ENCODE peak calls at places on chromosomes 1 and 21, in five cellular contexts. One of them, this sample, is unnamed.

GRCh38 chr1:234743866-234744581 is 134.0 kb upstream of the IRF2BP2 start:
- DNase-seq in ovary: peak; percentile 58
- DNase-seq in A549: no peak
- DNase-seq in H1: no peak
- DNase-seq in suprapubic skin: no peak
- DNase-seq in this sample: no peak

GRCh38 chr1:220692436-220693228 is 2.5 kb downstream of the C1orf115 start:
- DNase-seq in H1: no peak
- DNase-seq in A549: no peak
- DNase-seq in ovary: no peak
- DNase-seq in suprapubic skin: no peak
- DNase-seq in this sample: no peak

GRCh38 chr1:1624443-1625403 is 7.2 kb upstream of the MMP23B start:
- DNase-seq in suprapubic skin: peak; percentile 67
- DNase-seq in H1: peak; percentile 49
- DNase-seq in A549: no peak
- DNase-seq in ovary: peak; percentile 52
- DNase-seq in this sample: no peak

GRCh38 chr1:86523670-86524354 is 23.1 kb upstream of the CLCA4 start:
- DNase-seq in ovary: no peak
- DNase-seq in suprapubic skin: no peak
- DNase-seq in H1: no peak
- DNase-seq in A549: no peak
- DNase-seq in this sample: no peak

GRCh38 chr1:72845342-72845741 is 563.0 kb upstream of the NEGR1 start:
- DNase-seq in H1: no peak
- DNase-seq in suprapubic skin: no peak
- DNase-seq in ovary: no peak
- DNase-seq in A549: peak; percentile 0
- DNase-seq in this sample: no peak

GRCh38 chr1:6152882-6153281 is 27.2 kb downstream of the CHD5 start:
- DNase-seq in suprapubic skin: no peak
- DNase-seq in ovary: no peak
- DNase-seq in A549: no peak
- DNase-seq in H1: no peak
- DNase-seq in this sample: no peak

GRCh38 chr1:91895832-91896556 is 10.0 kb upstream of the TGFBR3 start:
- DNase-seq in A549: no peak
- DNase-seq in ovary: no peak
- DNase-seq in H1: no peak
- DNase-seq in suprapubic skin: no peak
- DNase-seq in this sample: no peak

GRCh38 chr1:84700065-84700464 is 9.8 kb upstream of the SSX2IP start:
- DNase-seq in ovary: no peak
- DNase-seq in A549: no peak
- DNase-seq in H1: no peak
- DNase-seq in suprapubic skin: no peak
- DNase-seq in this sample: no peak

GRCh38 chr1:228079013-228079412 is 3.5 kb upstream of the ARF1 start:
- DNase-seq in suprapubic skin: peak; percentile 63
- DNase-seq in H1: no peak
- DNase-seq in A549: no peak
- DNase-seq in ovary: no peak
- DNase-seq in this sample: peak; percentile 3

GRCh38 chr1:118322369-118322768 is 137.3 kb upstream of the SPAG17 start:
- DNase-seq in suprapubic skin: no peak
- DNase-seq in A549: no peak
- DNase-seq in H1: no peak
- DNase-seq in ovary: no peak
- DNase-seq in this sample: no peak

GRCh38 chr1:23556661-23557470 is 2.4 kb downstream of the ID3 start:
- DNase-seq in A549: peak; percentile 82
- DNase-seq in ovary: no peak
- DNase-seq in H1: no peak
- DNase-seq in suprapubic skin: no peak
- DNase-seq in this sample: peak; percentile 64

GRCh38 chr1:92961131-92961895 is at the start of gene DIPK1A:
- DNase-seq in A549: peak; percentile 72
- DNase-seq in H1: peak; percentile 83
- DNase-seq in ovary: peak; percentile 85
- DNase-seq in suprapubic skin: peak; percentile 83
- DNase-seq in this sample: peak; percentile 82

GRCh38 chr1:201708085-201708512 is 120.9 kb upstream of the IPO9 start:
- DNase-seq in ovary: no peak
- DNase-seq in suprapubic skin: no peak
- DNase-seq in H1: no peak
- DNase-seq in A549: peak; percentile 32
- DNase-seq in this sample: no peak

GRCh38 chr21:45305831-45306230 is 18.1 kb upstream of the POFUT2 start:
- DNase-seq in suprapubic skin: peak; percentile 38
- DNase-seq in ovary: peak; percentile 31
- DNase-seq in A549: no peak
- DNase-seq in H1: no peak
- DNase-seq in this sample: no peak

GRCh38 chr1:24859063-24860010 is 70.7 kb downstream of the RUNX3 start:
- DNase-seq in H1: no peak
- DNase-seq in suprapubic skin: no peak
- DNase-seq in A549: no peak
- DNase-seq in ovary: no peak
- DNase-seq in this sample: no peak

GRCh38 chr1:183588827-183589226 is 1.4 kb downstream of the NCF2 start:
- DNase-seq in A549: no peak
- DNase-seq in suprapubic skin: no peak
- DNase-seq in ovary: no peak
- DNase-seq in H1: no peak
- DNase-seq in this sample: peak; percentile 39

GRCh38 chr1:30764396-30764795 is 6.8 kb upstream of the LAPTM5 start:
- DNase-seq in ovary: no peak
- DNase-seq in H1: no peak
- DNase-seq in suprapubic skin: no peak
- DNase-seq in A549: no peak
- DNase-seq in this sample: no peak

GRCh38 chr1:12434174-12434573 is 183.8 kb downstream of the DHRS3 start:
- DNase-seq in A549: peak; percentile 44
- DNase-seq in suprapubic skin: no peak
- DNase-seq in H1: no peak
- DNase-seq in ovary: no peak
- DNase-seq in this sample: peak; percentile 25

GRCh38 chr21:44930543-44930981 is 9.3 kb upstream of the SLX9 start:
- DNase-seq in suprapubic skin: no peak
- DNase-seq in H1: no peak
- DNase-seq in ovary: peak; percentile 15
- DNase-seq in A549: no peak
- DNase-seq in this sample: peak; percentile 39

GRCh38 chr1:28180310-28181305 is 4.1 kb upstream of the PTAFR start:
- DNase-seq in suprapubic skin: no peak
- DNase-seq in A549: no peak
- DNase-seq in ovary: no peak
- DNase-seq in H1: no peak
- DNase-seq in this sample: no peak

GRCh38 chr1:40317394-40318074 is 448 bp upstream of the COL9A2 start:
- DNase-seq in A549: no peak
- DNase-seq in H1: peak; percentile 71
- DNase-seq in ovary: no peak
- DNase-seq in suprapubic skin: no peak
- DNase-seq in this sample: no peak

GRCh38 chr21:37071561-37072238 is 1.2 kb downstream of the PIGP start:
- DNase-seq in A549: peak; percentile 70
- DNase-seq in H1: no peak
- DNase-seq in ovary: peak; percentile 68
- DNase-seq in suprapubic skin: peak; percentile 89
- DNase-seq in this sample: peak; percentile 64

GRCh38 chr1:51214615-51215131 is 21.4 kb upstream of the RNF11 start:
- DNase-seq in A549: no peak
- DNase-seq in H1: no peak
- DNase-seq in ovary: no peak
- DNase-seq in suprapubic skin: no peak
- DNase-seq in this sample: no peak

GRCh38 chr1:205629751-205630150 is 2.1 kb downstream of the ELK4 start:
- DNase-seq in A549: no peak
- DNase-seq in ovary: no peak
- DNase-seq in H1: no peak
- DNase-seq in suprapubic skin: no peak
- DNase-seq in this sample: no peak

GRCh38 chr1:246782120-246782900 is 58.1 kb downstream of the SCCPDH start:
- DNase-seq in ovary: peak; percentile 73
- DNase-seq in H1: no peak
- DNase-seq in suprapubic skin: no peak
- DNase-seq in A549: no peak
- DNase-seq in this sample: no peak

GRCh38 chr1:58814251-58815068 is 30.6 kb upstream of the JUN start:
- DNase-seq in H1: peak; percentile 79
- DNase-seq in ovary: peak; percentile 65
- DNase-seq in A549: no peak
- DNase-seq in suprapubic skin: peak; percentile 84
- DNase-seq in this sample: peak; percentile 86
- H3K4me3 ChIP-seq in H1: peak overlapping the region; percentile 66
- H3K4me3 ChIP-seq in ovary: no peak overlapping the region
- H3K4me3 ChIP-seq in A549: no peak overlapping the region
- H3K4me3 ChIP-seq in suprapubic skin: peak overlapping the region; percentile 65
- H3K4me3 ChIP-seq in this sample: peak overlapping the region; percentile 69

DNA sequence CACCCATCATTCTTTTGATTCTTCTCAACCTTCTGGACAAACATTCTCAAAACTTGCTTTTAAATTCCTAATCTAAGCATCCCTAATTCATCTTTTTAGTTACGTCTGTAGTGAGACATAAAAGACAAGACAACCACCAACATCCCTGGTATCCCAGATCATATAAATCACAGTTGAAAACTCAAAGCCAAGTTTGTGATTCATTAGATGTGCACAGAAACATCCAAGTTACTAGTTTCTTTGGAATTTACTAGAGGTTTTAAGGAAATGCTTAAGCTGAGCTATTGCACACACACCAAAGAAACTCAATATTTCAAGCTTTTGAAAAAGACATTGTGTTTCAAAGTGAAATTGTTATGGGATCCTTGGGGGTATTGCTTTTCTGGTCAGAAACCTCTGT is 47.6 kb downstream of the ATP6V1G3 start:
- DNase-seq in ovary: no peak
- DNase-seq in A549: no peak
- DNase-seq in H1: no peak
- DNase-seq in suprapubic skin: no peak
- DNase-seq in this sample: no peak
- TF ChIP-seq EP300 in ovary: no peak
- TF ChIP-seq EP300 in A549: no peak
- TF ChIP-seq EP300 in H1: no peak
- TF ChIP-seq EP300 in suprapubic skin: no peak
- TF ChIP-seq EP300 in this sample: no peak

GRCh38 chr1:22123071-22123390 is 19.9 kb downstream of the WNT4 start:
- DNase-seq in suprapubic skin: no peak
- DNase-seq in A549: no peak
- DNase-seq in H1: no peak
- DNase-seq in ovary: no peak
- DNase-seq in this sample: no peak

GRCh38 chr1:22123901-22124404 is 18.9 kb downstream of the WNT4 start:
- DNase-seq in ovary: no peak
- DNase-seq in H1: no peak
- DNase-seq in suprapubic skin: no peak
- DNase-seq in A549: no peak
- DNase-seq in this sample: no peak

GRCh38 chr1:22120469-22120790 is 22.5 kb downstream of the WNT4 start:
- DNase-seq in A549: no peak
- DNase-seq in ovary: no peak
- DNase-seq in suprapubic skin: peak; percentile 18
- DNase-seq in H1: no peak
- DNase-seq in this sample: no peak

GRCh38 chr1:22121421-22121911 is 21.4 kb downstream of the WNT4 start:
- DNase-seq in ovary: no peak
- DNase-seq in A549: no peak
- DNase-seq in suprapubic skin: no peak
- DNase-seq in H1: no peak
- DNase-seq in this sample: no peak

DNA sequence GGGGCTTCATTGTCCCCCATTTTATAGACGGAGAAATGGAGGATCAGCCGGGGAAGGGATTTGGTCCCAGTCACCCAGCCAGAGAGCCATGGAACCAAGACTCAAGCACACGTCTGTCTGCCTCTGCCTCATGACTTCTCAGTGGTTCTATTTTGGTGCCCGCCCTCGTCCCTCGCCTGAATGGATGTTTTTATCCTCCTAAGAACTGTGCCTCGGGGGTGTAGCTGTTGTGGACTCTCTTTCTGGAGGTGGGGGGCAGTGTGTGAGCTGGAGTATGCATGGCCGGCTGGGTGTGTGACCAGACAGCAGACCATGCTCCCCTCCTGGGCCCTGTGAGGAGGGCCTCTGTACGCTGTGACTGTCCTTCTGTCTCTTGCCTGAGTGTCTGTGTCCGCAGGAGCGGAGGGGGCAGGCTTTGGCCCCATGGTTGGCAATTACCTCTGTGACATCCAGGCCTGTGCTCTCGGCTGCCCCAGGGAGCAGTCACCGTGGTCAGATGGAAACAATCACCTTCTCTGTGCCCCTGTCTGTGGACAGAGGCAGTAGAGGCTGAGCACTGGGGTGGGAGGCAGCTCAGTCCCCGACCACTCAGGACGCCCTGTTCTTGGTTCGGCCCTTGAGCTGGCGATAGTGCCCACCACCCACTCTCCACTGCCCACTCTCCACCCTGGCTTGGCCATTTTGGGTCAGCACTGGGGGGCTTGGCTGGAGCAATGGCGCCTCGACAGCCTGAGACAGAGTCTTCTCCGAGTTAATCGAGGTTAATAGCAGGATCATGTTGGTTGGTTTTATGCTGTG is 20.4 kb downstream of the WNT4 start:
- DNase-seq in suprapubic skin: peak; percentile 7
- DNase-seq in ovary: no peak
- DNase-seq in H1: no peak
- DNase-seq in A549: no peak
- DNase-seq in this sample: no peak
- H3K27ac ChIP-seq in suprapubic skin: no peak overlapping the region
- H3K27ac ChIP-seq in ovary: no peak overlapping the region
- H3K27ac ChIP-seq in H1: peak overlapping the region; percentile 33
- H3K27ac ChIP-seq in A549: no peak overlapping the region
- H3K27ac ChIP-seq in this sample: no peak overlapping the region

GRCh38 chr21:32524010-32524719 is 61.2 kb downstream of the TCP10L start:
- DNase-seq in A549: no peak
- DNase-seq in H1: no peak
- DNase-seq in ovary: no peak
- DNase-seq in suprapubic skin: no peak
- DNase-seq in this sample: no peak
- H3K4me3 ChIP-seq in A549: no peak overlapping the region
- H3K4me3 ChIP-seq in H1: no peak overlapping the region
- H3K4me3 ChIP-seq in ovary: no peak overlapping the region
- H3K4me3 ChIP-seq in suprapubic skin: no peak overlapping the region
- H3K4me3 ChIP-seq in this sample: no peak overlapping the region

DNA sequence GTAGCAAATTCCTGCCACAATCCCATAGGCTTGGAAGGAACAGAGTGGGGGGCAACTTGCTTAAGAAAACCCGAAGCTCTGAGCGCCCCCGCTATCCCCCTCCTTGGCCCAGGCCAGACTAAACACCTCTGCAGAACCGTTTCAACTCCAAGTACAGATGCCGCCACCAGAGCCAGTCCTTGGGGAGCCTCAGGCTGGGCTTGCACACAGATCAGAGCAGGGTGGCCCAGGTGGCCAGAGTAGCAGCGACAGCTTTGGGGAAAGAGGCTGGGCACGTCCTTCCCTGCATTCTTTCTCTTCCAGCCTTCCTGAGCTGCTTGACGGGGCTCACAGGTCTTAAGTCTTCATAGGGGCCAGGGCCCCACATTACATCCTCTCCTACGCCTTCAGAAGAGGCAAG is 181.6 kb upstream of the ZC3H12A start:
- DNase-seq in A549: no peak
- DNase-seq in ovary: no peak
- DNase-seq in suprapubic skin: no peak
- DNase-seq in H1: no peak
- DNase-seq in this sample: no peak
- TF ChIP-seq EP300 in A549: no peak
- TF ChIP-seq EP300 in ovary: no peak
- TF ChIP-seq EP300 in suprapubic skin: no peak
- TF ChIP-seq EP300 in H1: no peak
- TF ChIP-seq EP300 in this sample: no peak

This sample was measured in transverse colon.